ENCODE peak calls at places on chromosomes 2 and 18, in nine cellular contexts. I, U, V, T, L, J, X, C and A are unnamed samples.
A peak's percentile ranks its signal among the peaks of the same experiment; 100 is the strongest.

GRCh38 chr2:125711081-125711480 is 944.9 kb upstream of the GYPC start:
- DNase-seq in U (no peak), I (no peak), V (no peak), T (no peak), J (no peak), C (no peak), X (no peak), L (no peak), A (no peak)

GRCh38 chr2:128604045-128604444 is 285.4 kb upstream of the HS6ST1 start:
- DNase-seq in I (no peak), C (no peak), U (no peak), J (no peak), V (no peak), X (no peak), L (no peak), T (no peak), A (no peak)

GRCh38 chr2:75157435-75157834 is 41.9 kb downstream of the TACR1 start:
- DNase-seq in T (no peak), I (no peak), X (no peak), V (no peak), C (no peak), U (no peak), J (peak; percentile 41), L (no peak), A (no peak)

GRCh38 chr2:149038442-149039212 is at the start of gene LYPD6B:
- DNase-seq in V (no peak), J (no peak), T (no peak), U (no peak), L (no peak), C (no peak), I (peak; percentile 38), X (no peak), A (peak; percentile 74)

GRCh38 chr2:100919316-100919715 is 82.8 kb upstream of the RPL31 start:
- DNase-seq in X (no peak), I (no peak), T (no peak), J (no peak), U (no peak), C (no peak), V (no peak), L (no peak), A (no peak)

GRCh38 chr18:38312532-38312931 is 746.9 kb upstream of the CELF4 start:
- DNase-seq in I (no peak), U (no peak), X (no peak), J (no peak), V (no peak), C (no peak), T (no peak), L (no peak), A (no peak)

GRCh38 chr2:100173907-100174525 is 31.6 kb upstream of the AFF3 start:
- DNase-seq in L (no peak), X (no peak), V (no peak), C (no peak), T (no peak), I (no peak), J (no peak), U (no peak), A (no peak)

GRCh38 chr2:202104286-202104870 is 31.3 kb downstream of the KIAA2012 start:
- DNase-seq in L (peak; percentile 56), X (peak; percentile 65), J (peak; percentile 80), T (no peak), C (no peak), V (no peak), I (peak; percentile 69), U (no peak), A (no peak)

GRCh38 chr2:20352230-20353216 is 1.9 kb upstream of the PUM2 start:
- DNase-seq in L (no peak), C (no peak), V (no peak), J (no peak), X (no peak), U (no peak), T (no peak), I (no peak), A (no peak)

GRCh38 chr2:2769481-2770431 is 438.7 kb upstream of the MYT1L start:
- DNase-seq in T (peak; percentile 65), C (no peak), L (peak; percentile 86), V (no peak), I (peak; percentile 31), U (no peak), J (no peak), X (no peak), A (peak; percentile 67)

GRCh38 chr2:131032393-131032836 is 60.8 kb downstream of the FAM168B start:
- DNase-seq in C (no peak), I (no peak), L (no peak), T (no peak), X (no peak), V (no peak), U (no peak), J (no peak), A (peak; percentile 9)

GRCh38 chr2:35503738-35504160 is 851.8 kb upstream of the CRIM1 start:
- DNase-seq in U (peak; percentile 48), C (no peak), V (no peak), T (no peak), I (no peak), X (no peak), L (no peak), J (peak; percentile 49), A (no peak)

GRCh38 chr2:226794077-226794670 is 5.4 kb downstream of the IRS1 start:
- DNase-seq in J (peak; percentile 58), I (no peak), L (no peak), V (no peak), X (peak; percentile 26), T (no peak), C (no peak), U (no peak), A (no peak)

GRCh38 chr2:230865766-230866703 is 1.3 kb downstream of the ITM2C start:
- DNase-seq in T (no peak), C (no peak), L (no peak), I (peak; percentile 40), J (peak; percentile 39), V (no peak), X (no peak), U (no peak), A (peak; percentile 75)

GRCh38 chr2:10163498-10164486 is 41.3 kb downstream of the RRM2 start:
- DNase-seq in C (no peak), X (peak; percentile 9), U (peak; percentile 28), I (peak; percentile 39), L (no peak), J (peak; percentile 61), T (no peak), V (no peak), A (no peak)

GRCh38 chr2:183349046-183349445 is 224.8 kb downstream of the NUP35 start:
- DNase-seq in L (no peak), C (no peak), J (no peak), V (no peak), X (no peak), T (no peak), U (no peak), I (no peak), A (no peak)

GRCh38 chr2:12824771-12825363 is 108.1 kb downstream of the TRIB2 start:
- DNase-seq in X (no peak), I (no peak), J (no peak), L (peak; percentile 70), U (peak; percentile 58), V (no peak), C (no peak), T (peak; percentile 73), A (peak; percentile 56)

GRCh38 chr2:203650860-203651613 is 55.4 kb upstream of the CD28 start:
- DNase-seq in U (peak; percentile 52), X (peak; percentile 40), L (no peak), C (no peak), T (no peak), V (no peak), I (peak; percentile 36), J (peak; percentile 74), A (no peak)

GRCh38 chr2:35989523-35989922 is 366.1 kb upstream of the CRIM1 start:
- DNase-seq in C (no peak), I (peak; percentile 8), X (no peak), L (no peak), J (peak; percentile 3), V (no peak), U (no peak), T (no peak), A (no peak)

GRCh38 chr2:95352291-95353054 is 50.0 kb upstream of the FAHD2A start:
- DNase-seq in T (peak; percentile 6), I (no peak), C (no peak), L (no peak), V (no peak), U (no peak), X (no peak), J (no peak), A (peak; percentile 29)

GRCh38 chr2:203025592-203025991 is 10.9 kb downstream of the NBEAL1 start:
- DNase-seq in V (no peak), I (no peak), U (no peak), C (no peak), J (no peak), X (peak; percentile 14), T (no peak), L (no peak), A (no peak)

GRCh38 chr2:218249686-218250085 is 11.1 kb upstream of the GPBAR1 start:
- DNase-seq in I (no peak), V (no peak), X (no peak), T (no peak), C (no peak), L (no peak), J (no peak), U (no peak), A (no peak)

GRCh38 chr2:43180901-43181300 is 45.5 kb downstream of the ZFP36L2 start:
- DNase-seq in V (no peak), C (no peak), T (no peak), I (no peak), U (no peak), L (no peak), X (no peak), J (no peak), A (no peak)

GRCh38 chr18:22826726-22827125 is 106.4 kb upstream of the RBBP8 start:
- DNase-seq in X (no peak), V (no peak), L (no peak), C (no peak), U (peak; percentile 87), I (no peak), J (peak; percentile 41), T (no peak), A (no peak)

GRCh38 chr2:201913197-201913596 is 106.9 kb downstream of the CDK15 start:
- DNase-seq in T (no peak), C (no peak), J (no peak), I (no peak), V (no peak), L (no peak), X (no peak), U (no peak), A (no peak)

GRCh38 chr18:21459706-21460286 is 140.7 kb downstream of the ESCO1 start:
- DNase-seq in C (no peak), U (no peak), V (no peak), L (no peak), I (no peak), J (no peak), X (no peak), T (no peak), A (no peak)

GRCh38 chr18:50011813-50012445 is 183.0 kb downstream of the MYO5B start:
- DNase-seq in V (no peak), L (no peak), T (no peak), U (peak; percentile 87), J (peak; percentile 48), I (no peak), X (peak; percentile 96), C (peak; percentile 29), A (no peak)

GRCh38 chr2:174787485-174788205 is 23.4 kb upstream of the CHRNA1 start:
- DNase-seq in L (no peak), U (peak; percentile 100), J (peak; percentile 95), V (no peak), C (no peak), X (peak; percentile 99), I (peak; percentile 71), T (no peak), A (no peak)

GRCh38 chr2:163341426-163341825 is 394.4 kb downstream of the FIGN start:
- DNase-seq in C (no peak), I (peak; percentile 57), T (no peak), L (no peak), J (peak; percentile 56), V (no peak), U (peak; percentile 92), X (no peak), A (no peak)

GRCh38 chr2:182845794-182846417 is 20.5 kb downstream of the FRZB start:
- DNase-seq in L (no peak), I (no peak), V (no peak), C (no peak), U (no peak), X (no peak), T (no peak), J (no peak), A (no peak)

GRCh38 chr2:117771969-117772630 is 42.4 kb upstream of the DDX18 start:
- DNase-seq in T (no peak), L (no peak), U (peak; percentile 4), C (no peak), V (no peak), X (peak; percentile 17), I (no peak), J (peak; percentile 45), A (no peak)